ENCODE peak calls at places on chromosomes 1 and 21, in six cellular contexts. V is tibial nerve, Q is mesendoderm, B is dorsolateral prefrontal cortex, N is left ventricle myocardium inferior, F is GM23338. Z is an unnamed sample.

GRCh38 chr1:175679931-175680652 is 63.3 kb downstream of the TNR start:
- DNase-seq in N (no peak), B (peak), F (no peak), Q (no peak), V (no peak), Z (peak)

GRCh38 chr21:41483973-41484372 is 24.0 kb downstream of the TMPRSS2 start:
- DNase-seq in N (no peak), B (no peak), F (no peak), V (no peak), Q (no peak), Z (no peak)

GRCh38 chr1:218499911-218500310 is 154.8 kb downstream of the TGFB2 start:
- DNase-seq in F (no peak), V (no peak), B (no peak), N (no peak), Q (peak), Z (no peak)

GRCh38 chr1:152982076-152982475 is 1.8 kb upstream of the SPRR1A start:
- DNase-seq in Q (no peak), F (no peak), B (no peak), V (no peak), N (no peak), Z (no peak)

GRCh38 chr1:7646981-7647901 is 123.9 kb upstream of the VAMP3 start:
- DNase-seq in N (peak), F (peak), V (peak), B (peak), Q (peak), Z (no peak)

GRCh38 chr1:23422313-23422877 is 2.2 kb downstream of the TCEA3 start:
- DNase-seq in V (peak), N (peak), Q (no peak), F (no peak), B (no peak), Z (peak)

GRCh38 chr21:46052703-46053651 is 44.9 kb upstream of the COL6A2 start:
- DNase-seq in B (no peak), V (no peak), F (no peak), Q (peak), N (no peak), Z (no peak)

GRCh38 chr1:223831755-223832636 is 13.8 kb downstream of the TP53BP2 start:
- DNase-seq in Q (no peak), B (no peak), N (no peak), F (no peak), V (no peak), Z (no peak)

GRCh38 chr1:17186216-17186894 is 18.6 kb upstream of the PADI1 start:
- DNase-seq in Q (no peak), N (no peak), F (no peak), V (no peak), B (no peak), Z (no peak)

GRCh38 chr1:167618366-167618765 is 11.7 kb upstream of the RCSD1 start:
- DNase-seq in Q (no peak), F (no peak), N (no peak), V (no peak), B (no peak), Z (no peak)
- H3K27ac ChIP-seq in Q (peak), F (no peak), N (peak), V (no peak), B (no peak), Z (peak)

GRCh38 chr1:54289061-54289938 is 89.3 kb downstream of the MRPL37 start:
- DNase-seq in V (no peak), Q (no peak), F (no peak), B (no peak), N (no peak), Z (no peak)
- H3K27ac ChIP-seq in V (peak), Q (no peak), F (no peak), B (peak), N (peak), Z (no peak)

GRCh38 chr1:27391511-27392095 is 819 bp upstream of the GPR3 start:
- DNase-seq in N (peak), Q (peak), F (peak), V (no peak), B (peak), Z (peak)
- H3K27ac ChIP-seq in N (peak), Q (no peak), F (no peak), V (no peak), B (peak), Z (peak)

GRCh38 chr1:27005166-27005530 is 7.5 kb downstream of the TENT5B start:
- DNase-seq in V (no peak), B (no peak), N (no peak), F (no peak), Q (no peak), Z (no peak)

GRCh38 chr1:27005648-27006496 is 6.8 kb downstream of the TENT5B start:
- DNase-seq in B (no peak), Q (peak), N (no peak), V (no peak), F (peak), Z (no peak)

GRCh38 chr1:27007909-27008582 is 4.6 kb downstream of the TENT5B start:
- DNase-seq in F (peak), N (no peak), Q (peak), B (no peak), V (no peak), Z (no peak)

GRCh38 chr1:27004471-27005165 is 8.0 kb downstream of the TENT5B start:
- DNase-seq in N (no peak), V (no peak), F (peak), Q (peak), B (no peak), Z (no peak)

DNA sequence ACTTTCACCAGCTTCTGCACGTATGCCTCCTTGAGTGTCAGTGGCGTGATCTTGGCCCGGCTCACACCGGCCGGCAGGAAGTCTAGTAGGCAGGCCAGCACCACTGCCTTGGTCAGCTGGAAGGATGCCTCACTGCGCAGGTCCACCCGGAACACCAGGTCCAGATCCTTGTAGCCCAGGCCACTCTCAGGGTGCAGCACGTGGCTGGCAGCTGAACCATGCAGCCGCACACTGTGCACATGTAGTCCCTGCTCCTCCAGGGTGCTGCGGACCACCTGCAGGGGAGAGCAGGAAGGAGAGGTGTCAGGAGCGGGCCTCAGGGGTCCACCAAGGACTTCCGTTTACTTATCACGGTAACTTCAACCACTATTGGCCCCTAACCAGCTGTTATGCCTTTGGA is 6.0 kb downstream of the TENT5B start:
- DNase-seq in F (no peak), B (no peak), Q (peak), N (no peak), V (no peak), Z (no peak)
- H3K27ac ChIP-seq in F (peak), B (no peak), Q (no peak), N (peak), V (no peak), Z (no peak)

GRCh38 chr1:204287466-204287881 is 72.3 kb downstream of the PLEKHA6 start:
- DNase-seq in N (no peak), B (no peak), V (no peak), Q (peak), F (peak), Z (no peak)
- H3K27ac ChIP-seq in N (peak), B (peak), V (no peak), Q (peak), F (peak), Z (peak)

DNA sequence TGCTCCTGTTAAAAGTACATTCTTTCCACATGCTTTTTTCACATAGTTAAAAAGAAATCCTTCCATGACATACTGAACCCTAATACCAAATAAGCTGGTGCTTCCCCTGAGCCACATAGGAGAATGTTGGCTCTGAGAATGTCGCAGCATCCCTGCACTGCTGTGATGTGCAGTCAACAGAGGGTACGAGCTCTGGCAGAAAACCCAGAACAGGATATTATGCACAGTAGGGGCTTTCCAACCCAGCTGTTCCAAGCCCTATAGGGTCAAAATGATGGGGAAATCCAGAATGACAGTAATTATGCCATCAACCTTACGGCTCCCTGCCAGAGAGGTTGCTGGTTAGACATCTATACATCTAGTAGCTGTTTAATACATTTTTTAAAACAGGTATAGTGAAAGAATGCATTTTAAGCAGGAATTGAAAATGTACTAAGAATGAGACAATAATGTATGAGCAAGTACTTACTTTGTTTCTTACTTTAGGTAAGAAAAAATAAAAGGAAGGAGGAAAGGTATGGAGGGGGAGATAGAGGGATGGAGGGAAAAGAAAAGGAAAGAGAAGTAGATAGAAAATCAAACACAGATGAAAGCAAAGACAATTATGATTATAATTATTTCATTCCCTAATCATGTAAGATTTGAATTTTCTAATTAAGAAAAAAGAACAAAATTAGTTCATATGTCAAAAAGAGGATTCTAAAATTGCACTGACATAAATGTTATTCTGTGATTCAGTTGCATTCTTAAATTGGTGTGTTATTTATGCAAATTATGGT is 126.0 kb downstream of the NR5A2 start:
- DNase-seq in F (no peak), B (no peak), Q (no peak), N (no peak), V (no peak), Z (no peak)
- H3K27ac ChIP-seq in F (no peak), B (no peak), Q (no peak), N (no peak), V (no peak), Z (no peak)